ENCODE peak calls at places on chromosomes 7 and 10, in ten cellular contexts. P, V, K, L, G, I, Q, Z, J and C are unnamed samples.

GRCh38 chr7:134212576-134213546 is 85.7 kb downstream of the LRGUK start:
- DNase-seq in V (no peak), Z (no peak), J (no peak), K (no peak), L (no peak), P (peak; percentile 2), Q (no peak), I (no peak), G (no peak), C (no peak)

GRCh38 chr7:106126170-106126938 is 14.2 kb upstream of the SYPL1 start:
- DNase-seq in P (peak; percentile 67), G (peak; percentile 75), L (no peak), Z (peak; percentile 54), V (no peak), Q (no peak), K (no peak), I (peak; percentile 62), J (no peak), C (no peak)

GRCh38 chr10:56142092-56142728 is 218.8 kb downstream of the ZWINT start:
- DNase-seq in V (no peak), L (no peak), I (no peak), Q (no peak), P (no peak), G (no peak), J (no peak), K (no peak), Z (no peak), C (no peak)

GRCh38 chr7:118059209-118059608 is 124.8 kb upstream of the LSM8 start:
- DNase-seq in V (no peak), P (peak; percentile 6), K (no peak), Z (no peak), I (no peak), Q (no peak), G (peak; percentile 64), L (no peak), J (no peak), C (no peak)

GRCh38 chr7:81002471-81002870 is 83.6 kb upstream of the SEMA3C start:
- DNase-seq in Q (no peak), V (no peak), K (no peak), J (no peak), Z (no peak), P (peak; percentile 5), I (no peak), L (no peak), G (no peak), C (no peak)

GRCh38 chr7:55245271-55245723 is 119.8 kb upstream of the LANCL2 start:
- DNase-seq in V (no peak), P (peak; percentile 98), I (no peak), L (no peak), K (no peak), Q (no peak), J (no peak), Z (no peak), G (no peak), C (no peak)

GRCh38 chr7:32762894-32763293 is 128.7 kb downstream of the KBTBD2 start:
- DNase-seq in Z (no peak), G (no peak), I (no peak), V (no peak), J (no peak), Q (no peak), L (peak; percentile 44), P (no peak), K (no peak), C (no peak)

GRCh38 chr10:95513941-95514392 is 47.2 kb downstream of the SORBS1 start:
- DNase-seq in Z (no peak), G (peak; percentile 77), K (no peak), I (no peak), Q (no peak), L (no peak), J (peak; percentile 83), V (no peak), P (peak; percentile 83), C (no peak)

GRCh38 chr7:12917801-12918200 is 230.4 kb downstream of the ARL4A start:
- DNase-seq in L (no peak), K (no peak), V (no peak), I (no peak), G (no peak), Z (no peak), P (no peak), J (no peak), Q (no peak), C (no peak)

GRCh38 chr7:41592226-41592625 is 110.7 kb downstream of the INHBA start:
- DNase-seq in K (no peak), Z (no peak), V (no peak), P (no peak), G (no peak), J (no peak), Q (no peak), I (no peak), L (no peak), C (no peak)

DNA sequence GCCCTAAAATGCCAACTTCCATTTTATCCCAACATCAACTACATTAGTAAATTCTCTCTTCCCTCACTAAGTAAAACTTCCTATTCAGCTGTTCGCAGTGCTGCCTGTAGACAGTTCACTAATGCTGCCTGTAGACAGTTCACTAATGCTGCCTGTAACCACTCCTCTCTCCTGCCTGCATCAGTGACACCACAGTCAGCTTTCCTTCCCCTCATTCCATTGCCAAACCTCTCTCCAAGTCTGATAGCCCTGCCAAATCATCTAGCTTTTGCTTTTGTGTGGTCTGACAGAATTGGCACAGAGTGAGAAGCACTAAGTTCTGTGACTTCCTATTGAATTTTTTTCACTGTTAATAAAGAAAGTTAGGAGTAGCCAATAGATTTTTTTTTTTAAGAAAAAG is 43.0 kb upstream of the MACC1 start:
- DNase-seq in K (no peak), G (no peak), L (no peak), J (no peak), Q (no peak), I (no peak), V (no peak), P (peak; percentile 95), Z (no peak), C (no peak)
- H3K4me1 ChIP-seq in K (no peaks in the 10 kb centered on the region), G (no peaks in the 10 kb centered on the region), L (peaks cover 17% of the 10 kb centered on the region), J (no peaks in the 10 kb centered on the region), Q (no peaks in the 10 kb centered on the region), I (peaks cover 14% of the 10 kb centered on the region), V (no peaks in the 10 kb centered on the region), P (no peaks in the 10 kb centered on the region), Z (no peaks in the 10 kb centered on the region), C (no peaks in the 10 kb centered on the region)

GRCh38 chr7:155810607-155811559 is 1.4 kb downstream of the SHH start:
- DNase-seq in L (peak; percentile 42), G (no peak), P (no peak), I (no peak), Z (no peak), K (no peak), Q (no peak), V (no peak), J (no peak), C (no peak)

GRCh38 chr7:155808551-155809331 is 3.5 kb downstream of the SHH start:
- DNase-seq in Z (no peak), V (no peak), Q (no peak), G (no peak), K (no peak), I (no peak), P (no peak), J (peak; percentile 45), L (peak; percentile 73), C (no peak)

GRCh38 chr7:155807805-155808550 is 4.3 kb downstream of the SHH start:
- DNase-seq in P (no peak), Q (no peak), L (no peak), G (no peak), K (no peak), I (no peak), J (no peak), Z (no peak), V (no peak), C (no peak)

GRCh38 chr7:155809947-155810606 is 2.2 kb downstream of the SHH start:
- DNase-seq in P (no peak), L (peak; percentile 50), G (no peak), K (no peak), V (no peak), J (no peak), I (no peak), Z (no peak), Q (no peak), C (no peak)

GRCh38 chr7:155809332-155809946 is 2.8 kb downstream of the SHH start:
- DNase-seq in I (no peak), L (peak; percentile 43), G (no peak), Z (no peak), Q (no peak), J (no peak), K (no peak), P (no peak), V (no peak), C (no peak)
- H3K4me3 ChIP-seq in I (peak overlapping the region; percentile 31), L (peak overlapping the region; percentile 37), G (no peak overlapping the region), Z (no peak overlapping the region), Q (no peak overlapping the region), J (no peak overlapping the region), K (peak overlapping the region; percentile 13), P (no peak overlapping the region), V (no peak overlapping the region), C (no peak overlapping the region)

DNA sequence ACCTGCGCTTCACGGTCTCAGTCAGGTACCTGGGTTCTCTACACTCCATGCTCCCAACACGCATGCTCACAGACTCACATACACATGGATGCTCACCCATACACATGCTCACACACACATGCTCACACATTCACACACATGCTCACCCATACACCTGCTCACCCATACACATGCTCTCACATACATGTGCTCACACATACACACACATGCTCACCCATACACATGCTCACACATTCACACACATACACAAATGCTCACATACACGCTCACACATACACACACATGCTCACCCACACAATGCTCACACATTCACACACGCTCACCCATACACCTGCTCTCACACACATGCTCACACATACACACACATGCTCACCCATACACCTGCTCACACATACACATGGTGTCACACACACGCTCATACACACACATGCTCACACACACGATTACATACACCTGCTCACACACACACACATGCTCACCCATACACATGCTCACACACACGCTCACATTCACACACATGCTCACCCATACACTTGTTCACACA is 119.9 kb downstream of the PAXIP1 start:
- DNase-seq in V (no peak), Q (no peak), K (no peak), Z (no peak), L (no peak), P (no peak), G (no peak), J (no peak), I (no peak), C (no peak)
- H3K27ac ChIP-seq in V (no peak overlapping the region), Q (no peak overlapping the region), K (no peak overlapping the region), Z (no peak overlapping the region), L (no peak overlapping the region), P (no peak overlapping the region), G (no peak overlapping the region), J (no peak overlapping the region), I (no peak overlapping the region), C (no peak overlapping the region)

DNA sequence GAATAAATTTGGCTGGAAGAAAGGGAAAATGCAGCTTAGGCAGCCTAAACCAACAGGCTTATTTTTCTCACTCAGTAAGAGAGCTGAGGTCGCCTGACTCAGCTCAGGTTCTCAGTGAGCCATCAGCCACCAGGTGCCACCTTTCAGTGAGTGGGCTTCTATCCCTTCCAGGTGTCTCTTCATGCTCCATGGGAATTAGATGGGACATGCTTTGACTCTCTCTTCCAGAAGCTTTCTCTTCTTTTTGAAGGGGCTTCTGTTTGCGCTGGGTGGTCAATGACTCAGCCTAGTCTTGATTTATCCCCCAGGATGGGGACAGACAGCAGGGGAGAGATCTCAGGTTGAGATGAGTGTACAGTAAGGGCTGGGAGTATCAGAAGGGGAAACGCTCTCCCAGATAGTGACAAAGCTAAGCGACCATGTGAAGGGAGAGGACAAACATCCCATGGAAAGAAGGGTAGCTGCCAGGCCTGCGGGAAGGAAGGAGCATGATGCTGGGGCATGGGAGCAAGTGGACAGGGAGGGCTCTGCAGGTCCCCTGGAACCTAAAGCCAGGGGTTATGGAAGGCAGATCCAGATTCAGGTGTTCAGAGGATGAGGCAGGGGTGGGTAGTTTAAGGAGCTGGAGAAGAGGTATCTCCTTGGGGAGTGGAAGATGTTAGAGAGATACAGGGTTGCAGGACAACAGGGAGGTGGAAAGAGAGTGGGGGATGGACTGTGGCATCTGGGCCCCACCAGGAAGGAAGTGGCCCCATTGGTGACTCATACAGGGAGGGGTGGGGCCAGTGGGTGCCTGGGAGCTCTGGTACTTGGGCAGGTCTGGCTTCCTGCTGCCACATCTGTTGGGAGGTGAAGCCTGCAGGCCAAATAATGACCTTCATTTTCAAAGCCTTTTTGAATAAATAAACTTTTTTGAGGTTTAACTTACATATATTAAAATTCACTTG is 32.5 kb downstream of the OGDH start:
- DNase-seq in L (no peak), Q (peak; percentile 74), J (peak; percentile 72), K (peak; percentile 85), P (peak; percentile 75), V (peak; percentile 86), I (peak; percentile 45), G (peak; percentile 89), Z (peak; percentile 76), C (peak; percentile 77)
- H3K4me1 ChIP-seq in L (no peaks in the 10 kb centered on the region), Q (peaks cover 43% of the 10 kb centered on the region), J (peaks cover 58% of the 10 kb centered on the region), K (peaks cover 71% of the 10 kb centered on the region), P (peaks cover 31% of the 10 kb centered on the region), V (peaks cover 2% of the 10 kb centered on the region), I (peaks cover 72% of the 10 kb centered on the region), G (peaks cover 47% of the 10 kb centered on the region), Z (peaks cover 94% of the 10 kb centered on the region), C (peaks cover 74% of the 10 kb centered on the region)